ENCODE peak calls at places on chromosomes 1 and 21, in five cellular contexts. E is nephron progenitor cell, Z is RWPE1, R is fibroblast of mammary gland, W is mesenteric fat pad. J is an unnamed sample.
A peak's percentile ranks its signal among the peaks of the same experiment; 100 is the strongest.

GRCh38 chr1:226975259-226975908 is 35.3 kb downstream of the COQ8A start:
- DNase-seq in E (no peak), Z (no peak), R (no peak), W (peak; percentile 87), J (no peak)

GRCh38 chr1:5658340-5659316 is 333.6 kb downstream of the NPHP4 start:
- DNase-seq in E (no peak), Z (peak; percentile 44), R (no peak), W (peak; percentile 81), J (no peak)

GRCh38 chr21:28798798-28799197 is 193.9 kb downstream of the LTN1 start:
- DNase-seq in E (no peak), Z (no peak), R (peak; percentile 34), W (no peak), J (no peak)

GRCh38 chr1:32538887-32539583 is at the start of gene ZBTB8A:
- DNase-seq in E (peak; percentile 48), Z (peak; percentile 69), R (peak; percentile 71), W (no peak), J (peak; percentile 55)

GRCh38 chr1:223074901-223075300 is 68.1 kb downstream of the TLR5 start:
- DNase-seq in E (no peak), Z (no peak), R (no peak), W (peak; percentile 68), J (no peak)

GRCh38 chr1:117674521-117675400 is 68.9 kb downstream of the TENT5C start:
- DNase-seq in E (no peak), Z (no peak), R (peak; percentile 64), W (no peak), J (no peak)

GRCh38 chr1:4118746-4119515 is 218.9 kb upstream of the C1orf174 start:
- DNase-seq in E (no peak), Z (no peak), R (no peak), W (peak; percentile 72), J (no peak)

GRCh38 chr1:173295995-173296394 is 88.9 kb upstream of the TNFSF4 start:
- DNase-seq in E (no peak), Z (no peak), R (peak; percentile 50), W (no peak), J (no peak)

GRCh38 chr1:173603056-173603591 is at the start of gene SLC9C2:
- DNase-seq in E (no peak), Z (no peak), R (peak; percentile 35), W (no peak), J (no peak)

J was measured in SK-N-DZ.